ENCODE peak calls at places on chromosomes 11 and 22, in eight cellular contexts. One of them, this sample, is unnamed.

GRCh38 chr11:10526974-10527918 is 13.7 kb downstream of the RNF141 start:
- DNase-seq in CD8-positive, alpha-beta memory T cell: no peak
- DNase-seq in fibroblast of lung: peak; percentile 36
- DNase-seq in SK-N-SH: no peak
- DNase-seq in ovary: no peak
- DNase-seq in SJCRH30: no peak
- DNase-seq in lung: no peak
- DNase-seq in A549: no peak
- DNase-seq in this sample: no peak

GRCh38 chr11:12206529-12206928 is 96.1 kb downstream of the MICAL2 start:
- DNase-seq in CD8-positive, alpha-beta memory T cell: no peak
- DNase-seq in fibroblast of lung: no peak
- DNase-seq in SK-N-SH: no peak
- DNase-seq in ovary: no peak
- DNase-seq in SJCRH30: no peak
- DNase-seq in lung: no peak
- DNase-seq in A549: no peak
- DNase-seq in this sample: no peak

GRCh38 chr11:92765965-92766371 is 203.5 kb upstream of the MTNR1B start:
- DNase-seq in CD8-positive, alpha-beta memory T cell: no peak
- DNase-seq in fibroblast of lung: peak; percentile 14
- DNase-seq in SK-N-SH: peak; percentile 21
- DNase-seq in ovary: no peak
- DNase-seq in SJCRH30: no peak
- DNase-seq in lung: peak; percentile 33
- DNase-seq in A549: no peak
- DNase-seq in this sample: no peak

GRCh38 chr11:115081972-115082371 is 403.6 kb downstream of the NXPE2 start:
- DNase-seq in CD8-positive, alpha-beta memory T cell: no peak
- DNase-seq in fibroblast of lung: no peak
- DNase-seq in SK-N-SH: no peak
- DNase-seq in ovary: no peak
- DNase-seq in SJCRH30: no peak
- DNase-seq in lung: no peak
- DNase-seq in A549: no peak
- DNase-seq in this sample: no peak

GRCh38 chr11:43550714-43551113 is 129.8 kb upstream of the HSD17B12 start:
- DNase-seq in CD8-positive, alpha-beta memory T cell: no peak
- DNase-seq in fibroblast of lung: no peak
- DNase-seq in SK-N-SH: no peak
- DNase-seq in ovary: no peak
- DNase-seq in SJCRH30: no peak
- DNase-seq in lung: no peak
- DNase-seq in A549: no peak
- DNase-seq in this sample: no peak

GRCh38 chr11:106070606-106071005 is 6.5 kb downstream of the KBTBD3 start:
- DNase-seq in CD8-positive, alpha-beta memory T cell: no peak
- DNase-seq in fibroblast of lung: peak; percentile 60
- DNase-seq in SK-N-SH: no peak
- DNase-seq in ovary: no peak
- DNase-seq in SJCRH30: no peak
- DNase-seq in lung: no peak
- DNase-seq in A549: no peak
- DNase-seq in this sample: no peak

GRCh38 chr11:109789911-109790310 is 303.3 kb upstream of the ZC3H12C start:
- DNase-seq in CD8-positive, alpha-beta memory T cell: no peak
- DNase-seq in fibroblast of lung: no peak
- DNase-seq in SK-N-SH: no peak
- DNase-seq in ovary: no peak
- DNase-seq in SJCRH30: no peak
- DNase-seq in lung: no peak
- DNase-seq in A549: no peak
- DNase-seq in this sample: no peak

GRCh38 chr11:116257092-116257491 is 515.7 kb downstream of the BUD13 start:
- DNase-seq in CD8-positive, alpha-beta memory T cell: no peak
- DNase-seq in fibroblast of lung: no peak
- DNase-seq in SK-N-SH: peak; percentile 33
- DNase-seq in ovary: no peak
- DNase-seq in SJCRH30: no peak
- DNase-seq in lung: no peak
- DNase-seq in A549: no peak
- DNase-seq in this sample: no peak

GRCh38 chr11:107018274-107018901 is at the start of gene GUCY1A2:
- DNase-seq in CD8-positive, alpha-beta memory T cell: no peak
- DNase-seq in fibroblast of lung: peak; percentile 12
- DNase-seq in SK-N-SH: peak; percentile 62
- DNase-seq in ovary: no peak
- DNase-seq in SJCRH30: peak; percentile 9
- DNase-seq in lung: no peak
- DNase-seq in A549: no peak
- DNase-seq in this sample: no peak

GRCh38 chr11:64916040-64916847 is 765 bp downstream of the ATG2A start:
- DNase-seq in CD8-positive, alpha-beta memory T cell: peak; percentile 55
- DNase-seq in fibroblast of lung: peak; percentile 43
- DNase-seq in SK-N-SH: peak; percentile 70
- DNase-seq in ovary: peak; percentile 68
- DNase-seq in SJCRH30: peak; percentile 22
- DNase-seq in lung: peak; percentile 60
- DNase-seq in A549: peak; percentile 65
- DNase-seq in this sample: no peak

GRCh38 chr22:27424319-27424718 is 377.2 kb downstream of the MN1 start:
- DNase-seq in CD8-positive, alpha-beta memory T cell: no peak
- DNase-seq in fibroblast of lung: no peak
- DNase-seq in SK-N-SH: peak; percentile 36
- DNase-seq in ovary: no peak
- DNase-seq in SJCRH30: no peak
- DNase-seq in lung: no peak
- DNase-seq in A549: no peak
- DNase-seq in this sample: no peak

GRCh38 chr11:82775736-82776346 is 42.2 kb upstream of the FAM181B start:
- DNase-seq in CD8-positive, alpha-beta memory T cell: no peak
- DNase-seq in fibroblast of lung: peak; percentile 38
- DNase-seq in SK-N-SH: peak; percentile 32
- DNase-seq in ovary: no peak
- DNase-seq in SJCRH30: peak; percentile 74
- DNase-seq in lung: no peak
- DNase-seq in A549: peak; percentile 42
- DNase-seq in this sample: no peak

GRCh38 chr11:27672836-27673464 is 27.3 kb downstream of the BDNF start:
- DNase-seq in CD8-positive, alpha-beta memory T cell: no peak
- DNase-seq in fibroblast of lung: peak; percentile 73
- DNase-seq in SK-N-SH: no peak
- DNase-seq in ovary: no peak
- DNase-seq in SJCRH30: no peak
- DNase-seq in lung: no peak
- DNase-seq in A549: no peak
- DNase-seq in this sample: no peak

GRCh38 chr11:119759324-119759723 is 30.3 kb upstream of the NECTIN1 start:
- DNase-seq in CD8-positive, alpha-beta memory T cell: no peak
- DNase-seq in fibroblast of lung: peak; percentile 43
- DNase-seq in SK-N-SH: no peak
- DNase-seq in ovary: no peak
- DNase-seq in SJCRH30: peak; percentile 55
- DNase-seq in lung: no peak
- DNase-seq in A549: no peak
- DNase-seq in this sample: no peak

GRCh38 chr11:5280582-5281102 is 10.9 kb upstream of the HBE1 start:
- DNase-seq in CD8-positive, alpha-beta memory T cell: no peak
- DNase-seq in fibroblast of lung: peak; percentile 100
- DNase-seq in SK-N-SH: no peak
- DNase-seq in ovary: peak; percentile 66
- DNase-seq in SJCRH30: peak; percentile 56
- DNase-seq in lung: peak; percentile 56
- DNase-seq in A549: peak; percentile 94
- DNase-seq in this sample: no peak

GRCh38 chr11:1121343-1122331 is 36.1 kb upstream of the MUC5AC start:
- DNase-seq in CD8-positive, alpha-beta memory T cell: no peak
- DNase-seq in fibroblast of lung: no peak
- DNase-seq in SK-N-SH: peak; percentile 34
- DNase-seq in ovary: no peak
- DNase-seq in SJCRH30: no peak
- DNase-seq in lung: no peak
- DNase-seq in A549: peak; percentile 20
- DNase-seq in this sample: no peak

GRCh38 chr11:120181446-120181992 is 29.3 kb upstream of the OAF start:
- DNase-seq in CD8-positive, alpha-beta memory T cell: no peak
- DNase-seq in fibroblast of lung: no peak
- DNase-seq in SK-N-SH: no peak
- DNase-seq in ovary: no peak
- DNase-seq in SJCRH30: no peak
- DNase-seq in lung: peak; percentile 25
- DNase-seq in A549: no peak
- DNase-seq in this sample: no peak

GRCh38 chr22:35882226-35883027 is 146.2 kb downstream of the RBFOX2 start:
- DNase-seq in CD8-positive, alpha-beta memory T cell: no peak
- DNase-seq in fibroblast of lung: peak; percentile 35
- DNase-seq in SK-N-SH: peak; percentile 51
- DNase-seq in ovary: no peak
- DNase-seq in SJCRH30: peak; percentile 12
- DNase-seq in lung: no peak
- DNase-seq in A549: no peak
- DNase-seq in this sample: no peak

GRCh38 chr11:134498326-134499139 is 86.5 kb upstream of the B3GAT1 start:
- DNase-seq in CD8-positive, alpha-beta memory T cell: no peak
- DNase-seq in fibroblast of lung: no peak
- DNase-seq in SK-N-SH: no peak
- DNase-seq in ovary: no peak
- DNase-seq in SJCRH30: no peak
- DNase-seq in lung: no peak
- DNase-seq in A549: no peak
- DNase-seq in this sample: peak; percentile 6

GRCh38 chr11:122253541-122254317 is 137.7 kb upstream of the BLID start:
- DNase-seq in CD8-positive, alpha-beta memory T cell: no peak
- DNase-seq in fibroblast of lung: peak; percentile 57
- DNase-seq in SK-N-SH: no peak
- DNase-seq in ovary: no peak
- DNase-seq in SJCRH30: peak; percentile 56
- DNase-seq in lung: no peak
- DNase-seq in A549: no peak
- DNase-seq in this sample: no peak

GRCh38 chr11:59247535-59248227 is 35.0 kb upstream of the MPEG1 start:
- DNase-seq in CD8-positive, alpha-beta memory T cell: no peak
- DNase-seq in fibroblast of lung: peak; percentile 81
- DNase-seq in SK-N-SH: no peak
- DNase-seq in ovary: no peak
- DNase-seq in SJCRH30: no peak
- DNase-seq in lung: peak; percentile 56
- DNase-seq in A549: no peak
- DNase-seq in this sample: no peak

GRCh38 chr11:73760066-73760679 is 701 bp downstream of the RAB6A start:
- DNase-seq in CD8-positive, alpha-beta memory T cell: peak; percentile 9
- DNase-seq in fibroblast of lung: peak; percentile 50
- DNase-seq in SK-N-SH: peak; percentile 69
- DNase-seq in ovary: peak; percentile 48
- DNase-seq in SJCRH30: peak; percentile 38
- DNase-seq in lung: peak; percentile 63
- DNase-seq in A549: peak; percentile 59
- DNase-seq in this sample: peak; percentile 57

GRCh38 chr11:69836401-69836800 is 17.2 kb upstream of the FGF3 start:
- DNase-seq in CD8-positive, alpha-beta memory T cell: no peak
- DNase-seq in fibroblast of lung: no peak
- DNase-seq in SK-N-SH: no peak
- DNase-seq in ovary: peak; percentile 1
- DNase-seq in SJCRH30: no peak
- DNase-seq in lung: no peak
- DNase-seq in A549: no peak
- DNase-seq in this sample: peak; percentile 28

DNA sequence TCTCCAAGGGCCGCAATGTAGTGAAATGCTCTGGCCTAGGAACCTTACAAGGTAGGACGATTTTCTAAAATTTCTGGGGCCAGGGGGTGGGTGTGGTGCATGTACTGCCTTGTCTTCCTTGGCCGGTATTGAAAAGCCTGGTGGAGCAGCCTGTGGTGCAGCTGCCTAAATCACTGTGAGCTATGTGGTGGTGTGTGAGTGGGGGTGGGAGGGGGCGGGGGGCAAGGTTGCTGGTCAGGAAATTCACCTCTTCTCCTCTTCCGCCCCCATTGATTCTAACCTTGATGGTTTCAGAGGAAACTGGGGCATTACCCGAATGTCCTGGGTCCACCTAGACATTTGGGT is 137.2 kb downstream of the DBX1 start:
- DNase-seq in CD8-positive, alpha-beta memory T cell: no peak
- DNase-seq in fibroblast of lung: no peak
- DNase-seq in SK-N-SH: no peak
- DNase-seq in ovary: no peak
- DNase-seq in SJCRH30: no peak
- DNase-seq in lung: no peak
- DNase-seq in A549: no peak
- DNase-seq in this sample: no peak
- H3K4me3 ChIP-seq in CD8-positive, alpha-beta memory T cell: no peak overlapping the region
- H3K4me3 ChIP-seq in fibroblast of lung: no peak overlapping the region
- H3K4me3 ChIP-seq in SK-N-SH: no peak overlapping the region
- H3K4me3 ChIP-seq in ovary: no peak overlapping the region
- H3K4me3 ChIP-seq in SJCRH30: peak overlapping the region; percentile 64
- H3K4me3 ChIP-seq in lung: no peak overlapping the region
- H3K4me3 ChIP-seq in A549: peak overlapping the region; percentile 49
- H3K4me3 ChIP-seq in this sample: no peak overlapping the region

GRCh38 chr11:45517171-45517770 is 148.2 kb downstream of the CHST1 start:
- DNase-seq in CD8-positive, alpha-beta memory T cell: no peak
- DNase-seq in fibroblast of lung: no peak
- DNase-seq in SK-N-SH: no peak
- DNase-seq in ovary: no peak
- DNase-seq in SJCRH30: no peak
- DNase-seq in lung: no peak
- DNase-seq in A549: no peak
- DNase-seq in this sample: no peak
- H3K4me1 ChIP-seq in CD8-positive, alpha-beta memory T cell: no peaks in the 10 kb centered on the region
- H3K4me1 ChIP-seq in fibroblast of lung: no peaks in the 10 kb centered on the region
- H3K4me1 ChIP-seq in SK-N-SH: no peaks in the 10 kb centered on the region
- H3K4me1 ChIP-seq in ovary: no peaks in the 10 kb centered on the region
- H3K4me1 ChIP-seq in SJCRH30: no peaks in the 10 kb centered on the region
- H3K4me1 ChIP-seq in lung: no peaks in the 10 kb centered on the region
- H3K4me1 ChIP-seq in A549: no peaks in the 10 kb centered on the region
- H3K4me1 ChIP-seq in this sample: no peaks in the 10 kb centered on the region

DNA sequence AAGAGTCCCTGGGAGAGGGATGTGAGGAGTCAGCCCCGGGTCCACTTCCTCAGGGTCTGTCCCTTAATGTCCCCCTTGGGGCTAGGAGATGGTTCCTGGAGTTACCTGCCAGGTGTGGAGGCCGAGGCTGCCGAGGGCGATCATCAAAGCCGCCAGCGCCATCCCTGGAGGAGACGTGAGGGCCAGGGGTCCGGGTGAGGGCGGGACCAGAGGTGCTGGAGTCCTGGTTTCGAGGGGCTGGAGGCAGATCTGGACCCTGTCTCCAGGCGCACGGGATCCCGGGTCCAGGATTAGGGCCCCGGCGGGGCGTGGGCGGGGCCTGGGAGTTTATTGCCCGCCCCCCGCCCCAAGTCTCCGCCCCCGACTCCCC is at the start of gene ART5:
- DNase-seq in CD8-positive, alpha-beta memory T cell: no peak
- DNase-seq in fibroblast of lung: no peak
- DNase-seq in SK-N-SH: no peak
- DNase-seq in ovary: no peak
- DNase-seq in SJCRH30: no peak
- DNase-seq in lung: no peak
- DNase-seq in A549: no peak
- DNase-seq in this sample: no peak
- H3K4me3 ChIP-seq in CD8-positive, alpha-beta memory T cell: peak within 1 kb of the TSS; percentile 38
- H3K4me3 ChIP-seq in fibroblast of lung: peak within 1 kb of the TSS; percentile 58
- H3K4me3 ChIP-seq in SK-N-SH: peak within 1 kb of the TSS; percentile 57
- H3K4me3 ChIP-seq in ovary: peak within 1 kb of the TSS; percentile 51
- H3K4me3 ChIP-seq in SJCRH30: peak within 1 kb of the TSS; percentile 57
- H3K4me3 ChIP-seq in lung: no peak within 1 kb of the TSS
- H3K4me3 ChIP-seq in A549: peak within 1 kb of the TSS; percentile 57
- H3K4me3 ChIP-seq in this sample: peak within 1 kb of the TSS; percentile 41

GRCh38 chr11:3950996-3951662 is 95.7 kb downstream of the STIM1 start:
- DNase-seq in CD8-positive, alpha-beta memory T cell: no peak
- DNase-seq in fibroblast of lung: peak; percentile 66
- DNase-seq in SK-N-SH: no peak
- DNase-seq in ovary: no peak
- DNase-seq in SJCRH30: no peak
- DNase-seq in lung: no peak
- DNase-seq in A549: no peak
- DNase-seq in this sample: no peak
- H3K4me1 ChIP-seq in CD8-positive, alpha-beta memory T cell: peaks cover 94% of the 10 kb centered on the region
- H3K4me1 ChIP-seq in fibroblast of lung: peaks cover 10% of the 10 kb centered on the region
- H3K4me1 ChIP-seq in SK-N-SH: peaks cover 9% of the 10 kb centered on the region
- H3K4me1 ChIP-seq in ovary: peaks cover 33% of the 10 kb centered on the region
- H3K4me1 ChIP-seq in SJCRH30: peaks cover 6% of the 10 kb centered on the region
- H3K4me1 ChIP-seq in lung: peaks cover 35% of the 10 kb centered on the region
- H3K4me1 ChIP-seq in A549: peaks cover 16% of the 10 kb centered on the region
- H3K4me1 ChIP-seq in this sample: peaks cover 43% of the 10 kb centered on the region

This sample was measured in Peyer's patch.